ENCODE peak calls at places on chromosome 14, in seven cellular contexts. Z is ELR; X is stimulated activated CD8-positive, alpha-beta memory T cell treated with anti-CD3 and anti-CD28 coated beads, Interleukin-15, amount 100 ng/mL, for 1 hour; U is EL; C is retina; G is RWPE1; J is activated gamma-delta T cell. D is an unnamed sample.

GRCh38 chr14:91509878-91510170 is 286 bp downstream of the PPP4R3A start:
- DNase-seq in U (no peak), X (no peak), C (no peak), J (peak), Z (no peak), G (no peak), D (peak)

GRCh38 chr14:103531421-103532215 is 2.6 kb downstream of the TRMT61A start:
- DNase-seq in U (no peak), J (no peak), Z (no peak), G (no peak), X (no peak), C (no peak), D (no peak)

GRCh38 chr14:33210304-33210703 is 271.6 kb downstream of the NPAS3 start:
- DNase-seq in U (no peak), G (peak), Z (peak), C (no peak), J (no peak), X (no peak), D (no peak)

GRCh38 chr14:104582649-104583048 is 3.1 kb downstream of the C14orf180 start:
- DNase-seq in U (no peak), Z (no peak), J (no peak), X (no peak), G (no peak), C (no peak), D (no peak)

GRCh38 chr14:31326111-31326510 is 94.2 kb downstream of the HEATR5A start:
- DNase-seq in Z (peak), J (no peak), U (peak), G (no peak), C (no peak), X (no peak), D (no peak)

GRCh38 chr14:22084393-22085281 is 411.0 kb upstream of the OR4E1 start:
- DNase-seq in Z (peak), J (no peak), X (no peak), U (peak), C (peak), G (peak), D (peak)

GRCh38 chr14:30620178-30620577 is 1.9 kb upstream of the SCFD1 start:
- DNase-seq in Z (peak), G (peak), J (no peak), U (peak), C (no peak), X (no peak), D (peak)

GRCh38 chr14:96757456-96757855 is 39.7 kb upstream of the VRK1 start:
- DNase-seq in X (no peak), J (no peak), Z (no peak), U (no peak), C (no peak), G (peak), D (no peak)

GRCh38 chr14:45091696-45092095 is 7.8 kb downstream of the PRPF39 start:
- DNase-seq in J (no peak), Z (peak), X (no peak), U (peak), G (peak), C (no peak), D (no peak)

GRCh38 chr14:45251912-45252311 is 1.1 kb downstream of the MIS18BP1 start:
- DNase-seq in G (peak), C (no peak), X (no peak), U (peak), J (no peak), Z (peak), D (no peak)

GRCh38 chr14:75123991-75124390 is 2.9 kb downstream of the NEK9 start:
- DNase-seq in C (no peak), J (no peak), G (peak), X (no peak), U (peak), Z (peak), D (peak)

GRCh38 chr14:96576359-96576758 is 74.2 kb downstream of the PAPOLA start:
- DNase-seq in X (no peak), J (no peak), U (no peak), Z (no peak), C (no peak), G (no peak), D (no peak)

GRCh38 chr14:101585211-101585610 is 23.9 kb downstream of the DIO3 start:
- DNase-seq in G (no peak), C (no peak), X (no peak), Z (no peak), J (no peak), U (no peak), D (no peak)

GRCh38 chr14:102544745-102545460 is 35.3 kb upstream of the ANKRD9 start:
- DNase-seq in U (no peak), C (no peak), X (no peak), J (no peak), G (no peak), Z (no peak), D (no peak)

GRCh38 chr14:77909911-77910310 is 110.0 kb downstream of the ADCK1 start:
- DNase-seq in J (no peak), G (no peak), U (no peak), Z (no peak), C (no peak), X (no peak), D (no peak)

GRCh38 chr14:64971890-64972785 is at the start of gene RAB15:
- DNase-seq in U (peak), G (peak), Z (peak), J (peak), C (peak), X (no peak), D (peak)

GRCh38 chr14:68682166-68683103 is 110.4 kb downstream of the ZFP36L1 start:
- DNase-seq in X (no peak), U (peak), J (no peak), C (no peak), G (peak), Z (peak), D (peak)

GRCh38 chr14:50242566-50243288 is 11.3 kb upstream of the SOS2 start:
- DNase-seq in G (no peak), U (no peak), J (no peak), X (no peak), Z (no peak), C (no peak), D (no peak)

GRCh38 chr14:92254786-92255185 is 68.2 kb upstream of the SLC24A4 start:
- DNase-seq in U (no peak), C (peak), Z (no peak), G (no peak), J (no peak), X (no peak), D (peak)

GRCh38 chr14:28294834-28295440 is 471.6 kb upstream of the FOXG1 start:
- DNase-seq in C (no peak), G (no peak), U (no peak), Z (peak), X (no peak), J (no peak), D (no peak)

GRCh38 chr14:99658218-99658617 is 13.3 kb downstream of the HHIPL1 start:
- DNase-seq in J (no peak), X (no peak), Z (no peak), U (no peak), C (no peak), G (no peak), D (no peak)

GRCh38 chr14:83425138-83425537 is 1891.5 kb upstream of the SEL1L start:
- DNase-seq in C (no peak), J (no peak), Z (peak), X (no peak), U (peak), G (peak), D (no peak)

GRCh38 chr14:94764573-94764972 is 5.3 kb downstream of the GSC start:
- DNase-seq in C (no peak), G (no peak), Z (no peak), U (no peak), J (no peak), X (no peak), D (no peak)

GRCh38 chr14:89841855-89842254 is 112.7 kb downstream of the EFCAB11 start:
- DNase-seq in X (no peak), Z (no peak), J (no peak), U (no peak), C (no peak), G (no peak), D (no peak)

GRCh38 chr14:92586966-92587365 is 73.4 kb downstream of the RIN3 start:
- DNase-seq in Z (no peak), J (no peak), G (no peak), C (no peak), X (no peak), U (no peak), D (no peak)

GRCh38 chr14:59197695-59198262 is 9.3 kb downstream of the DAAM1 start:
- DNase-seq in C (no peak), G (no peak), X (no peak), Z (no peak), U (no peak), J (no peak), D (no peak)

GRCh38 chr14:68941820-68942219 is 37.3 kb downstream of the ACTN1 start:
- DNase-seq in G (peak), Z (peak), C (no peak), X (no peak), U (peak), J (no peak), D (peak)

GRCh38 chr14:59262717-59263469 is 74.4 kb downstream of the DAAM1 start:
- DNase-seq in J (no peak), G (no peak), X (no peak), U (no peak), Z (peak), C (no peak), D (no peak)

GRCh38 chr14:35319509-35319908 is 27.3 kb downstream of the PSMA6 start:
- DNase-seq in Z (no peak), J (no peak), X (no peak), G (no peak), U (no peak), C (no peak), D (no peak)

GRCh38 chr14:101364503-101365328 is 196.6 kb upstream of the DIO3 start:
- DNase-seq in U (no peak), G (no peak), J (no peak), X (no peak), Z (no peak), C (no peak), D (no peak)

GRCh38 chr14:35122696-35123387 is 490 bp downstream of the PRORP start:
- DNase-seq in C (no peak), G (peak), Z (peak), U (no peak), X (no peak), J (no peak), D (no peak)

GRCh38 chr14:105065280-105066228 is at the start of gene GPR132:
- DNase-seq in Z (peak), J (peak), X (peak), U (no peak), G (no peak), C (no peak), D (no peak)

GRCh38 chr14:93068721-93069120 is 47.0 kb downstream of the ITPK1 start:
- DNase-seq in C (no peak), Z (no peak), X (no peak), G (no peak), U (no peak), J (no peak), D (no peak)

GRCh38 chr14:99137913-99138571 is 134.0 kb downstream of the BCL11B start:
- DNase-seq in G (no peak), C (no peak), Z (no peak), U (no peak), J (no peak), X (no peak), D (no peak)

GRCh38 chr14:101559624-101560533 is 1.4 kb upstream of the DIO3 start:
- DNase-seq in U (no peak), J (no peak), X (no peak), C (peak), Z (no peak), G (no peak), D (peak)

GRCh38 chr14:104435147-104436046 is 144.2 kb upstream of the C14orf180 start:
- DNase-seq in Z (no peak), U (no peak), C (peak), J (no peak), X (no peak), G (no peak), D (no peak)

GRCh38 chr14:65256714-65257113 is 154.4 kb upstream of the MAX start:
- DNase-seq in Z (no peak), U (no peak), G (no peak), X (no peak), J (no peak), C (no peak), D (no peak)

GRCh38 chr14:105118646-105119409 is 49.7 kb downstream of the JAG2 start:
- DNase-seq in G (peak), C (no peak), U (no peak), X (no peak), Z (no peak), J (no peak), D (peak)

GRCh38 chr14:60658909-60659585 is 9.8 kb upstream of the SIX1 start:
- DNase-seq in Z (no peak), U (no peak), G (no peak), X (no peak), J (no peak), C (no peak), D (no peak)

GRCh38 chr14:77028384-77029246 is at the start of gene IRF2BPL:
- DNase-seq in J (peak), U (peak), C (peak), X (peak), Z (peak), G (peak), D (peak)